ENCODE peak calls at places on chromosomes 3 and 15, in six cellular contexts. G, H, C, U, W and E are unnamed samples.

GRCh38 chr3:48830660-48831190 is 16.9 kb downstream of the PRKAR2A start:
- DNase-seq in G (no peak), H (no peak), C (no peak), U (peak), W (no peak), E (no peak)

GRCh38 chr15:67067930-67068542 is 2.6 kb downstream of the SMAD3 start:
- DNase-seq in G (no peak), H (no peak), C (peak), U (no peak), W (no peak), E (no peak)

GRCh38 chr15:66498501-66499386 is 1.2 kb upstream of the SNAPC5 start:
- DNase-seq in G (no peak), H (no peak), C (peak), U (no peak), W (no peak), E (no peak)

GRCh38 chr15:89167267-89168176 is 53.9 kb downstream of the RLBP1 start:
- DNase-seq in G (peak), H (peak), C (peak), U (peak), W (peak), E (peak)

GRCh38 chr3:84943379-84943778 is 15.4 kb upstream of the CADM2 start:
- DNase-seq in G (no peak), H (no peak), C (no peak), U (no peak), W (no peak), E (no peak)

GRCh38 chr3:48738926-48739616 is 22.1 kb upstream of the IP6K2 start:
- DNase-seq in G (no peak), H (no peak), C (no peak), U (peak), W (no peak), E (no peak)

GRCh38 chr15:35737521-35737920 is 191.6 kb upstream of the DPH6 start:
- DNase-seq in G (no peak), H (no peak), C (peak), U (no peak), W (no peak), E (no peak)

GRCh38 chr15:101027920-101028319 is 108.8 kb downstream of the LRRK1 start:
- DNase-seq in G (no peak), H (no peak), C (no peak), U (no peak), W (no peak), E (no peak)

GRCh38 chr3:149605902-149606301 is 51.9 kb downstream of the WWTR1 start:
- DNase-seq in G (no peak), H (no peak), C (peak), U (no peak), W (no peak), E (no peak)

GRCh38 chr15:39125904-39126303 is 455.0 kb upstream of the THBS1 start:
- DNase-seq in G (no peak), H (peak), C (peak), U (no peak), W (peak), E (peak)

GRCh38 chr3:120182613-120183524 is 88.6 kb upstream of the GSK3B start:
- DNase-seq in G (no peak), H (peak), C (peak), U (no peak), W (peak), E (peak)

GRCh38 chr3:14228611-14229470 is 50.2 kb downstream of the LSM3 start:
- DNase-seq in G (no peak), H (no peak), C (no peak), U (no peak), W (no peak), E (no peak)

GRCh38 chr3:46024131-46024530 is 3.2 kb downstream of the XCR1 start:
- DNase-seq in G (no peak), H (no peak), C (peak), U (no peak), W (no peak), E (no peak)

GRCh38 chr3:112132554-112132953 is 494 bp downstream of the GCSAM start:
- DNase-seq in G (no peak), H (no peak), C (no peak), U (no peak), W (no peak), E (no peak)

GRCh38 chr3:113214917-113215595 is 3.7 kb downstream of the BOC start:
- DNase-seq in G (no peak), H (no peak), C (no peak), U (no peak), W (no peak), E (no peak)

GRCh38 chr3:59935025-59935424 is 885.2 kb upstream of the CFAP20DC start:
- DNase-seq in G (no peak), H (peak), C (no peak), U (no peak), W (no peak), E (no peak)

GRCh38 chr3:172125053-172125452 is 85.7 kb downstream of the FNDC3B start:
- DNase-seq in G (no peak), H (no peak), C (no peak), U (no peak), W (no peak), E (no peak)
- TF ChIP-seq CTCF in G (no peak), H (no peak), C (no peak), U (no peak), W (no peak), E (no peak)

GRCh38 chr15:59746777-59747176 is 57.7 kb upstream of the BNIP2 start:
- DNase-seq in G (no peak), H (no peak), C (peak), U (no peak), W (no peak), E (no peak)

GRCh38 chr15:59751552-59752413 is 62.7 kb upstream of the BNIP2 start:
- DNase-seq in G (peak), H (no peak), C (peak), U (no peak), W (peak), E (no peak)
- TF ChIP-seq CTCF in G (peak), H (no peak), C (peak), U (no peak), W (peak), E (peak)

DNA sequence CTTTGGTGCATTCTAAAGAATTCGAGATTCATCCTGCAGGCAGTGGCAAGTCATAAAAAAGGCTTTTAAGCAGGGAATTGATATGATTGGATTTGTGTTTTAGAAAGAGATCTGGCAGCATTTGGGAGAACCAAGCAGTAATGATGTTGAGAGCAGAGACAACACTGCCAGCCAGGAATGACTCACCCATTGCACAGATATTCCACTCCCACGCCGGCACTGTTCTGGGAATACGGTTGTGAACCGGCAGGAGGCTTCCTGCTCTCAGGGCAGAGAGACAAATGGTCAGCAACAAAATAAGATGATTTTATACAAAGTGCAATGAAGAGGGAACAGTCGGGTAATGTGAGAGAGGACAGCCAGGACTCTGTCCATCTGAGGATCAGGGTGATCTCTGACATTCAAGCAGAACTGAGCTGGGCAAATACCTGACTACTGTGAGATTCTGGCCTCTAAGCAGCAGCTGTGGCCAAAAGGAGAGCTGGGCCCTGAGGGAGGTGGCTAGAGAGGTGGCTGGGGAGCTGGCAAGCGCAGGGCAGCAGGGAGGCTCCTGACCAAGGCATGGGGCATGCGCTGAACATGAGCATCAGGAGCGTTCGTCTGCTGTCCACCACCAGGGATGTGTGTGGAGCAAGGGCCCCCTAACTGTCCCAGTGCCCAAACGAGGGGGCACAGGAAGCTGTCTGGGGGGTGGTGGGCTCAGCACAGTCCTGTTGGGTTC is 56.1 kb upstream of the PLXNA1 start:
- DNase-seq in G (no peak), H (no peak), C (peak), U (peak), W (peak), E (no peak)
- TF ChIP-seq CTCF in G (peak), H (no peak), C (peak), U (no peak), W (no peak), E (no peak)

GRCh38 chr15:57462391-57462790 is 86.1 kb downstream of the CGNL1 start:
- DNase-seq in G (no peak), H (no peak), C (peak), U (no peak), W (no peak), E (no peak)
- TF ChIP-seq CTCF in G (peak), H (no peak), C (peak), U (peak), W (no peak), E (no peak)

DNA sequence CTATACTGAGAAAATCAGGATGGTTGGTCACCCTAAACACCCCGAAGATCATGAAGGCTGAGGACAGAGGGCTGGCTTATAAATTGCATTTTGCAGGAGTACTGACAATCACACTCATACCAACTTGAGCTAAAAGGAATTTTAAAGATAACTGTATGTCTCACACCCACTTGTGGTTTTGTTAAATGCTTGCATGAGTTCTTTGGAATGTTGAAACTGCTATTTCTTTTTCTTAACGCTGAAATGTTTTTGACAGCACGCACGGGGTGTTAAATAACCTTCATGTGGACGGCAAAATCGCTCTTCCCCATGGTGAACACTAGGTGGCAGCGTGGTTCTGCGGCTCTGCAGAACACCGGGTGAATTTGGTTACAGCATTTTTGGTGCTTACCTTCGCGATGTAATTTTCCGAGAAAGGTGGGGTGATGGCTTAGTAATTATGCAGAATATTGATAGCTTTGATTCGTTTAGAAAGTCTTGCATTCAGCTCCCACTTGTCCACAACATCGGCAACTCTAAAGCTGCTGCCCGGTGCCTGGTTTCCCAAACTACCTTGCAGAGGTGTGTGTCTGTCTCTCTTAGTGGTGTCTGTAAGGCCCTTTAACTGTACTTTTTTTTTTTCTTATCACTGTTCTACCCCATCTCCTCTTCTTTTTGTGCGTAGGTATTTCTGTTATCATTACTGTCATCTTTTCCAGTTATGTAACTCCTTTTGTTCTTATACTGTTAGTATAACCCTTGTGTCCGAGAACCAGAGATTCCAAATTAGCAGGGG is 51.7 kb downstream of the ARNT2 start:
- DNase-seq in G (peak), H (peak), C (peak), U (peak), W (peak), E (peak)
- TF ChIP-seq CTCF in G (peak), H (peak), C (peak), U (peak), W (peak), E (peak)

DNA sequence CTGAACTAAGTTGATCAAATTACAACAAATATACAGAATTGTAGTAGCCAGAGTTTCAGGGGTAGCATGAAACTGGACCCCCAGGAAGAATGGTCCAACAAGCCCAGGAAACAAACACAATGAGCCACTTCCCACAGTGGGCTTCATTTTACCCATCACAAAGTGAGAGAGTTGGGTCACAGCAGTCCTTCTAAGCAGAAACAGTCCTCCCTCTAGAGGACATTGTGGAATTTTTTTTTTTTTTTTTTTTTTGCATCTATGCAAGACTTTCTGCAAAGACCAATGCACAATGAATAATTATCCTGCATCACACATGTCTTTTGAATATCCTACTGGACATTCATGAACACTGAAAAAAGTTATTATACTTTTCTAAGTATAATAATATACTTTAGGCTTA is 73.8 kb upstream of the ATP13A5 start:
- DNase-seq in G (no peak), H (no peak), C (peak), U (no peak), W (no peak), E (no peak)
- TF ChIP-seq CTCF in G (peak), H (no peak), C (peak), U (peak), W (no peak), E (peak)